ENCODE peak calls at places on chromosomes 7 and 10, in seven cellular contexts. One of them, this sample, is unnamed.

GRCh38 chr7:130432886-130433285 is 7.9 kb downstream of the CEP41 start:
- DNase-seq in A549: no peak
- DNase-seq in anterior cingulate cortex: no peak
- DNase-seq in H4: no peak
- DNase-seq in GM12865: no peak
- DNase-seq in skeletal muscle cell: peak
- DNase-seq in left cardiac atrium: no peak
- DNase-seq in this sample: no peak

GRCh38 chr7:81484266-81484665 is 285.6 kb downstream of the HGF start:
- DNase-seq in A549: no peak
- DNase-seq in anterior cingulate cortex: no peak
- DNase-seq in H4: peak
- DNase-seq in GM12865: peak
- DNase-seq in skeletal muscle cell: peak
- DNase-seq in left cardiac atrium: peak
- DNase-seq in this sample: no peak

GRCh38 chr10:132630666-132631347 is 93.2 kb downstream of the INPP5A start:
- DNase-seq in A549: no peak
- DNase-seq in anterior cingulate cortex: no peak
- DNase-seq in H4: no peak
- DNase-seq in GM12865: no peak
- DNase-seq in skeletal muscle cell: no peak
- DNase-seq in left cardiac atrium: peak
- DNase-seq in this sample: no peak

GRCh38 chr7:65235586-65235985 is 138.1 kb upstream of the ZNF92 start:
- DNase-seq in A549: peak
- DNase-seq in anterior cingulate cortex: no peak
- DNase-seq in H4: no peak
- DNase-seq in GM12865: no peak
- DNase-seq in skeletal muscle cell: no peak
- DNase-seq in left cardiac atrium: no peak
- DNase-seq in this sample: no peak

GRCh38 chr10:794382-794956 is 105.0 kb upstream of the DIP2C start:
- DNase-seq in A549: no peak
- DNase-seq in anterior cingulate cortex: no peak
- DNase-seq in H4: no peak
- DNase-seq in GM12865: no peak
- DNase-seq in skeletal muscle cell: no peak
- DNase-seq in left cardiac atrium: no peak
- DNase-seq in this sample: no peak

GRCh38 chr7:129739427-129739826 is 127.9 kb downstream of the NRF1 start:
- DNase-seq in A549: no peak
- DNase-seq in anterior cingulate cortex: no peak
- DNase-seq in H4: peak
- DNase-seq in GM12865: no peak
- DNase-seq in skeletal muscle cell: no peak
- DNase-seq in left cardiac atrium: peak
- DNase-seq in this sample: no peak

GRCh38 chr10:5229019-5229418 is 32.4 kb downstream of the AKR1C4 start:
- DNase-seq in A549: no peak
- DNase-seq in anterior cingulate cortex: no peak
- DNase-seq in H4: no peak
- DNase-seq in GM12865: no peak
- DNase-seq in skeletal muscle cell: no peak
- DNase-seq in left cardiac atrium: no peak
- DNase-seq in this sample: no peak

GRCh38 chr10:14712991-14713422 is 61.7 kb downstream of the FAM107B start:
- DNase-seq in A549: peak
- DNase-seq in anterior cingulate cortex: no peak
- DNase-seq in H4: no peak
- DNase-seq in GM12865: no peak
- DNase-seq in skeletal muscle cell: no peak
- DNase-seq in left cardiac atrium: no peak
- DNase-seq in this sample: no peak

GRCh38 chr10:48249763-48250351 is 24.6 kb downstream of the FRMPD2 start:
- DNase-seq in A549: no peak
- DNase-seq in anterior cingulate cortex: no peak
- DNase-seq in H4: no peak
- DNase-seq in GM12865: no peak
- DNase-seq in skeletal muscle cell: no peak
- DNase-seq in left cardiac atrium: no peak
- DNase-seq in this sample: no peak

GRCh38 chr10:128568491-128568890 is 442.3 kb upstream of the MKI67 start:
- DNase-seq in A549: no peak
- DNase-seq in anterior cingulate cortex: no peak
- DNase-seq in H4: no peak
- DNase-seq in GM12865: no peak
- DNase-seq in skeletal muscle cell: no peak
- DNase-seq in left cardiac atrium: no peak
- DNase-seq in this sample: no peak

GRCh38 chr7:716212-716611 is 10.3 kb upstream of the DNAAF5 start:
- DNase-seq in A549: no peak
- DNase-seq in anterior cingulate cortex: no peak
- DNase-seq in H4: no peak
- DNase-seq in GM12865: no peak
- DNase-seq in skeletal muscle cell: no peak
- DNase-seq in left cardiac atrium: no peak
- DNase-seq in this sample: no peak

GRCh38 chr7:127718325-127718724 is 66.3 kb downstream of the SND1 start:
- DNase-seq in A549: no peak
- DNase-seq in anterior cingulate cortex: no peak
- DNase-seq in H4: no peak
- DNase-seq in GM12865: no peak
- DNase-seq in skeletal muscle cell: no peak
- DNase-seq in left cardiac atrium: no peak
- DNase-seq in this sample: no peak

GRCh38 chr10:6202098-6202683 is 541 bp upstream of the PFKFB3 start:
- DNase-seq in A549: no peak
- DNase-seq in anterior cingulate cortex: no peak
- DNase-seq in H4: no peak
- DNase-seq in GM12865: no peak
- DNase-seq in skeletal muscle cell: no peak
- DNase-seq in left cardiac atrium: no peak
- DNase-seq in this sample: no peak

GRCh38 chr7:130473877-130474276 is 18.0 kb upstream of the MEST start:
- DNase-seq in A549: no peak
- DNase-seq in anterior cingulate cortex: no peak
- DNase-seq in H4: no peak
- DNase-seq in GM12865: no peak
- DNase-seq in skeletal muscle cell: no peak
- DNase-seq in left cardiac atrium: no peak
- DNase-seq in this sample: no peak

GRCh38 chr7:99476107-99476506 is 3.4 kb downstream of the ZNF789 start:
- DNase-seq in A549: no peak
- DNase-seq in anterior cingulate cortex: no peak
- DNase-seq in H4: no peak
- DNase-seq in GM12865: no peak
- DNase-seq in skeletal muscle cell: no peak
- DNase-seq in left cardiac atrium: no peak
- DNase-seq in this sample: no peak

This sample was measured in activated B cell treated with CpG ODN at 0.5 μM for 24 hours.